ENCODE peak calls at places on chromosome 4, in five cellular contexts. One of them, this sample, is unnamed.

GRCh38 chr4:173056271-173056670 is 112.3 kb upstream of the GALNT7 start:
- DNase-seq in Peyer's patch: no peak
- DNase-seq in gastrocnemius medialis: no peak
- DNase-seq in endothelial cell of umbilical vein: no peak
- DNase-seq in heart left ventricle: no peak
- DNase-seq in this sample: no peak

GRCh38 chr4:120750152-120750525 is 172.4 kb downstream of the PRDM5 start:
- DNase-seq in heart left ventricle: no peak
- DNase-seq in gastrocnemius medialis: no peak
- DNase-seq in Peyer's patch: no peak
- DNase-seq in endothelial cell of umbilical vein: no peak
- DNase-seq in this sample: no peak

GRCh38 chr4:174080361-174080760 is 203.1 kb downstream of the FBXO8 start:
- DNase-seq in endothelial cell of umbilical vein: no peak
- DNase-seq in heart left ventricle: no peak
- DNase-seq in gastrocnemius medialis: no peak
- DNase-seq in Peyer's patch: no peak
- DNase-seq in this sample: no peak

GRCh38 chr4:33714971-33715370 is 2529.3 kb downstream of the ARAP2 start:
- DNase-seq in heart left ventricle: no peak
- DNase-seq in Peyer's patch: no peak
- DNase-seq in gastrocnemius medialis: no peak
- DNase-seq in endothelial cell of umbilical vein: no peak
- DNase-seq in this sample: no peak

GRCh38 chr4:174522183-174523002 is at the start of gene HPGD:
- DNase-seq in gastrocnemius medialis: peak
- DNase-seq in endothelial cell of umbilical vein: no peak
- DNase-seq in heart left ventricle: peak
- DNase-seq in Peyer's patch: peak
- DNase-seq in this sample: no peak

GRCh38 chr4:89765966-89766365 is 71.0 kb downstream of the SNCA start:
- DNase-seq in Peyer's patch: no peak
- DNase-seq in gastrocnemius medialis: no peak
- DNase-seq in endothelial cell of umbilical vein: peak
- DNase-seq in heart left ventricle: no peak
- DNase-seq in this sample: no peak

GRCh38 chr4:156946508-156947197 is 24.9 kb downstream of the PDGFC start:
- DNase-seq in gastrocnemius medialis: peak
- DNase-seq in Peyer's patch: no peak
- DNase-seq in heart left ventricle: no peak
- DNase-seq in endothelial cell of umbilical vein: peak
- DNase-seq in this sample: no peak

GRCh38 chr4:150136036-150136435 is 57.8 kb downstream of the DCLK2 start:
- DNase-seq in Peyer's patch: no peak
- DNase-seq in gastrocnemius medialis: no peak
- DNase-seq in endothelial cell of umbilical vein: peak
- DNase-seq in heart left ventricle: no peak
- DNase-seq in this sample: no peak

GRCh38 chr4:152709675-152710438 is 30.1 kb upstream of the TMEM154 start:
- DNase-seq in Peyer's patch: no peak
- DNase-seq in heart left ventricle: no peak
- DNase-seq in gastrocnemius medialis: no peak
- DNase-seq in endothelial cell of umbilical vein: no peak
- DNase-seq in this sample: no peak

GRCh38 chr4:7564242-7564641 is 129.5 kb upstream of the PSAPL1 start:
- DNase-seq in gastrocnemius medialis: no peak
- DNase-seq in endothelial cell of umbilical vein: no peak
- DNase-seq in heart left ventricle: no peak
- DNase-seq in Peyer's patch: no peak
- DNase-seq in this sample: no peak

GRCh38 chr4:166875821-166876220 is 358.5 kb downstream of the SPOCK3 start:
- DNase-seq in gastrocnemius medialis: no peak
- DNase-seq in endothelial cell of umbilical vein: no peak
- DNase-seq in heart left ventricle: no peak
- DNase-seq in Peyer's patch: no peak
- DNase-seq in this sample: no peak

GRCh38 chr4:120801171-120801758 is 121.3 kb downstream of the PRDM5 start:
- DNase-seq in heart left ventricle: peak
- DNase-seq in Peyer's patch: no peak
- DNase-seq in endothelial cell of umbilical vein: no peak
- DNase-seq in gastrocnemius medialis: no peak
- DNase-seq in this sample: no peak

GRCh38 chr4:88981571-88981970 is 75.4 kb downstream of the FAM13A start:
- DNase-seq in heart left ventricle: no peak
- DNase-seq in endothelial cell of umbilical vein: no peak
- DNase-seq in gastrocnemius medialis: no peak
- DNase-seq in Peyer's patch: no peak
- DNase-seq in this sample: no peak

GRCh38 chr4:121380448-121381147 is at the start of gene QRFPR:
- DNase-seq in heart left ventricle: peak
- DNase-seq in gastrocnemius medialis: no peak
- DNase-seq in Peyer's patch: no peak
- DNase-seq in endothelial cell of umbilical vein: no peak
- DNase-seq in this sample: no peak

GRCh38 chr4:184762100-184762499 is 28.2 kb upstream of the CENPU start:
- DNase-seq in gastrocnemius medialis: no peak
- DNase-seq in Peyer's patch: no peak
- DNase-seq in heart left ventricle: no peak
- DNase-seq in endothelial cell of umbilical vein: no peak
- DNase-seq in this sample: no peak

DNA sequence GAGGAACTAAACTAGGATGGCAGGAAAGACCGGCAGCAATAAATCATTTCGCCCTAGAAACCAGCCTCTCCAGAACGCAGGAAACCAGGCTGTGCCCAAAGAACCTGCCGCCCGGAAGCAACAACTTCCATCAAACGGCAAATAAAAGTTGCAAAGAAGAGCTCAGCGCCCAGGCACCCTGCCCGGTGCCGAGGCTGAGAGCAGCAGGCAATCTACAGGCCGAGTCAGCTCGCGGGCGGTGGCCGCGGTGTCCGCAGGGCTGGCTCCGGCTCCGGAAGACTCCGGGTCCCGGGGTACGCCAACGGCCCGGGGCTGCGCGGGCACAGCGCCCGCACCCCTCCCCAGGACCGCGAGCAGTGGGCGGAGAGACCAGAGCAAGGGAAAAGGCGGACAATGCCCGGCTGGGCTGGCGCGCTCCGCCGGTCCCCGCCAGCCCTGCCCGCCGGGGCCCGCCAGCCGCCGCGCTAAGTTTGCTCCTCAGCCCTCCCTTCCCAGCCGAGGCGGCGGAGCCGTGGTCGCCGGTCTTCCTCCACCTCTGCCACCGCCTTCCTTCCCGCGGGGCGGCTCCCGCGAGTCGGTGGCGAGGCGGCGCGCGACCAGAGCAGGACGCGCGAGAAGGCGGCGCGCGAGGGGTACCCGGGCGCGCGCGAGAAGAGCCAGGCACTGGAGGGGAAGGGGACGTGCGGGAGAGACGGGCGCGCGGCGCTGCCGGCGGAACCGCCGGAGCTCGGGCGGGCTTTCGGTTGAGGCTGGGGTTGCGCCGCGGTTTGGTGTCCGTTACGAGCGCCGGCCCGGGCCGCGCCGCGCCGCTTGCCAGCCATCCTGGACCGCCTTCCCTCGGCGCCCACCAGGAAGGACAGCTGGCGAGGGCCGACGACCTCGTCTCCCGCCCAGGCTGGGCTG is 733 bp downstream of the FRYL start:
- DNase-seq in Peyer's patch: peak
- DNase-seq in endothelial cell of umbilical vein: peak
- DNase-seq in heart left ventricle: peak
- DNase-seq in gastrocnemius medialis: peak
- DNase-seq in this sample: peak
- TF ChIP-seq POLR2A in Peyer's patch: no peak
- TF ChIP-seq POLR2A in endothelial cell of umbilical vein: peak
- TF ChIP-seq POLR2A in heart left ventricle: no peak
- TF ChIP-seq POLR2A in gastrocnemius medialis: no peak
- TF ChIP-seq POLR2A in this sample: peak

GRCh38 chr4:73743825-73744602 is 3.6 kb downstream of the CXCL8 start:
- DNase-seq in gastrocnemius medialis: no peak
- DNase-seq in heart left ventricle: no peak
- DNase-seq in endothelial cell of umbilical vein: peak
- DNase-seq in Peyer's patch: no peak
- DNase-seq in this sample: no peak
- TF ChIP-seq POLR2A in gastrocnemius medialis: no peak
- TF ChIP-seq POLR2A in heart left ventricle: no peak
- TF ChIP-seq POLR2A in endothelial cell of umbilical vein: no peak
- TF ChIP-seq POLR2A in Peyer's patch: no peak
- TF ChIP-seq POLR2A in this sample: no peak

GRCh38 chr4:1720163-1720983 is 750 bp downstream of the TMEM129 start:
- DNase-seq in gastrocnemius medialis: no peak
- DNase-seq in heart left ventricle: peak
- DNase-seq in Peyer's patch: peak
- DNase-seq in endothelial cell of umbilical vein: peak
- DNase-seq in this sample: no peak

GRCh38 chr4:1721003-1721665 is at the start of the genes TACC3 and TMEM129:
- DNase-seq in endothelial cell of umbilical vein: peak
- DNase-seq in gastrocnemius medialis: peak
- DNase-seq in heart left ventricle: peak
- DNase-seq in Peyer's patch: peak
- DNase-seq in this sample: peak

GRCh38 chr4:1716065-1716945 is 4.2 kb upstream of the SLBP start:
- DNase-seq in endothelial cell of umbilical vein: no peak
- DNase-seq in heart left ventricle: no peak
- DNase-seq in Peyer's patch: no peak
- DNase-seq in gastrocnemius medialis: no peak
- DNase-seq in this sample: no peak

GRCh38 chr4:1717129-1718094 is 3.7 kb downstream of the TMEM129 start:
- DNase-seq in Peyer's patch: no peak
- DNase-seq in gastrocnemius medialis: no peak
- DNase-seq in heart left ventricle: no peak
- DNase-seq in endothelial cell of umbilical vein: no peak
- DNase-seq in this sample: no peak

DNA sequence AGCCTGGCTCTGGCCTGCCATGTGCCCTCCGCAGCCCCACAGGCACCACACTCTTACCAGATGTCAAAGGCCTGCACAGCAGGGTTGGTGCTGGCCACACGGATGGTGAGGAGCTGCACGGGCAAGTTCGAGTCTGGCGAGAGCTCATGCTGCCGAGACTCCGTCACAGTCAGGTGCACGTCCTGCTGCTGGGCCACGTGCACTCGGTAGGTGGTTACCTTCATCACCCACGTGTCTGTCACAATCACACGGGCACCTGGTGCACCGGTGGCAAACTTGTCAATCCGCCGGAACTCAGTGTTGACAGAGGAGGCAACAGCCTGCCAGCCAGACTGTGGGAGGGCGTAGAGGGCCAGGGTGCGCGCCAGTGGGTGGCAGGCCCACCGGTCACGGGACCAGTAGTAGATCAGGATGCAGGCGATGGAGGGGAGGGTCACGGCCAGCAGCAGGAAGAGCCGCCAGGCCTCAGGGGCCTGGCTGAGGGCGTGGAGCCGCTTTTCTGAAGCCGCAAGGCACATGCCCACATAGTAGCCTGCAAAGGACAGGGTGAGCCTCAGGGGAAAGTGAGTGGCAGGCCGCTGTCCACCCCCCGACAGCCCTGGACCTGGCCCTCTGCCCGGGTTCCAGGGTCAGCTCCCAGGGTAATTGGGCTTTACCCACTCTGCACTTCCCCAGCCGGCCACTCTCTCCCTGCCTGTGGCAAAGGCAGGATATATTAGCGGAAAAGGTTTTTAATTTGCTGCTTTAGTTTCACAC is 2.9 kb downstream of the TMEM129 start:
- DNase-seq in Peyer's patch: peak
- DNase-seq in gastrocnemius medialis: no peak
- DNase-seq in endothelial cell of umbilical vein: no peak
- DNase-seq in heart left ventricle: no peak
- DNase-seq in this sample: no peak
- TF ChIP-seq POLR2A in Peyer's patch: no peak
- TF ChIP-seq POLR2A in gastrocnemius medialis: no peak
- TF ChIP-seq POLR2A in endothelial cell of umbilical vein: no peak
- TF ChIP-seq POLR2A in heart left ventricle: no peak
- TF ChIP-seq POLR2A in this sample: no peak

DNA sequence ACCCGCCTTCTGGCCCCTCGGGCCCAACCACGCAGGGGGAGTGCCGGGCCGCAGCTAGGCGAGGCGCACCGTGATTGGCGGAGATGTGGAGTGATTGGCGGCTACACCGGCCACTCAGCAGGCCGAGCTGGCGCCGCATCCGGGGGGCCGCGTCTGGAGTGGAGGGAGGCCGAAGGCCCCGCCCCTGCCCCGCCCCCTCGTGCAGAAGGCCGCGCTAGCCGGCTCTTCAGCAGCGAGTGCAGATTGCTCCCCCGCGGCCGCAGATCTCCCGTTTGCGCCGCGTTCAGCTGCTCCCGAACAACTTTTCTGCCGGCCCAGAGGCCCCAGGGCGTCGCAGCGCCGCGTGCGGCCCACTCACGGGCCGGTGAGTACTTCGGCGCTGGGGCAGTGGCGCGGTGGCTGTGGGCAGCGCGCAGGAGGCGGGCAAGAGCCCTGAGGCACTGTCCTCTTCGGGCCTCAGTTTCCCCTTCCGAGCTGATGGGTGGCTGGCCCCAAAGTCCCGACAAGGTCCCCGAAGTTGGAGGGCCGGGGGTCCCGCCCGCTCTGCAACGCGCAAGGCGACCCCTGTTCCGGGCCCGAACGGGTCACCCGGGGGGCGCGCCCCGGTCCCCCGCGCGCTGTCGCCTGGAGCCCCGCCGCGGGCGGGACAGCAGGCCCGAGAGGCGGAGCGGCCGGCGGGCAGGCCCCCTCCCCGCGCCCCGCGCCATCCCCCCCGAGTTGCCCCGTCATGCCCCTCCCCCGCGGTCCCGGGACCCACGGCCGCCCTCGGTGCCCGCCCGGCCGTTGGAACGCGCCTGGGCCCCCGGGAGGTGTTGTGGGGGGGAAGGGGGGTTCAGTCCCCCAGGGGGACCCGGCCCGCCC is at the start of gene WFS1:
- DNase-seq in endothelial cell of umbilical vein: peak
- DNase-seq in Peyer's patch: peak
- DNase-seq in gastrocnemius medialis: peak
- DNase-seq in heart left ventricle: peak
- DNase-seq in this sample: peak
- TF ChIP-seq POLR2A in endothelial cell of umbilical vein: peak
- TF ChIP-seq POLR2A in Peyer's patch: peak
- TF ChIP-seq POLR2A in gastrocnemius medialis: peak
- TF ChIP-seq POLR2A in heart left ventricle: peak
- TF ChIP-seq POLR2A in this sample: no peak

This sample was measured in esophagus squamous epithelium.